ENCODE peak calls at places on chromosomes 4 and X, in five cellular contexts. Q is HCT116, D is neural progenitor cell, K is hepatocyte, P is endothelial cell of umbilical vein. A is an unnamed sample. For H3K27me3, the result is how much of the 10 kb centered on the place peaks cover.

GRCh38 chrX:108426262-108426661 is 12.0 kb downstream of the COL4A6 start:
- DNase-seq in Q (no peak), D (peak), K (no peak), P (no peak), A (no peak)

GRCh38 chrX:129523076-129524055 is at the start of gene SMARCA1:
- DNase-seq in Q (peak), D (peak), K (peak), P (peak), A (peak)

GRCh38 chr4:93053140-93053539 is 749.4 kb downstream of the GRID2 start:
- DNase-seq in Q (no peak), D (no peak), K (no peak), P (no peak), A (no peak)

GRCh38 chr4:80045831-80046230 is 27.2 kb downstream of the ANTXR2 start:
- DNase-seq in Q (no peak), D (no peak), K (no peak), P (peak), A (peak)

GRCh38 chr4:15794905-15795304 is 16.8 kb downstream of the CD38 start:
- DNase-seq in Q (no peak), D (no peak), K (no peak), P (peak), A (peak)

GRCh38 chr4:176193898-176194297 is 1.5 kb downstream of the SPATA4 start:
- DNase-seq in Q (peak), D (no peak), K (no peak), P (peak), A (peak)

GRCh38 chr4:24042094-24042493 is 152.2 kb upstream of the PPARGC1A start:
- DNase-seq in Q (no peak), D (no peak), K (no peak), P (no peak), A (peak)

GRCh38 chr4:7189475-7190277 is 2.7 kb upstream of the SORCS2 start:
- DNase-seq in Q (no peak), D (peak), K (peak), P (no peak), A (no peak)

GRCh38 chrX:112913807-112914206 is 73.2 kb upstream of the AMOT start:
- DNase-seq in Q (no peak), D (no peak), K (no peak), P (no peak), A (peak)

GRCh38 chrX:101078716-101079115 is at the start of gene TMEM35A:
- DNase-seq in Q (no peak), D (peak), K (peak), P (peak), A (peak)

GRCh38 chrX:105307762-105308161 is 87.3 kb upstream of the TEX13A start:
- DNase-seq in Q (no peak), D (no peak), K (no peak), P (no peak), A (no peak)

GRCh38 chrX:120310861-120311631 is at the start of gene TMEM255A:
- DNase-seq in Q (no peak), D (peak), K (peak), P (no peak), A (peak)
- TF ChIP-seq EZH2 in Q (no peak), D (no peak), K (no peak), P (peak), A (peak)

GRCh38 chr4:787561-787981 is 38.4 kb downstream of the CPLX1 start:
- DNase-seq in Q (no peak), D (no peak), K (no peak), P (no peak), A (no peak)

GRCh38 chr4:790466-790820 is 35.5 kb downstream of the CPLX1 start:
- DNase-seq in Q (no peak), D (no peak), K (no peak), P (no peak), A (no peak)

GRCh38 chr4:788006-788635 is 37.8 kb downstream of the CPLX1 start:
- DNase-seq in Q (no peak), D (no peak), K (no peak), P (no peak), A (no peak)

GRCh38 chr4:789571-790465 is 36.1 kb downstream of the CPLX1 start:
- DNase-seq in Q (no peak), D (no peak), K (no peak), P (no peak), A (no peak)

GRCh38 chr4:788636-789297 is 37.2 kb downstream of the CPLX1 start:
- DNase-seq in Q (no peak), D (no peak), K (no peak), P (no peak), A (no peak)
- H3K27me3 ChIP-seq in Q (under half), D (half or more), K (under half), P (under half), A (under half)

GRCh38 chr4:200936-201335 is 76.6 kb downstream of the ZNF718 start:
- DNase-seq in Q (no peak), D (no peak), K (no peak), P (no peak), A (no peak)

GRCh38 chr4:206054-206453 is 81.8 kb downstream of the ZNF718 start:
- DNase-seq in Q (no peak), D (no peak), K (no peak), P (no peak), A (no peak)

GRCh38 chr4:211033-211511 is 86.8 kb downstream of the ZNF718 start:
- DNase-seq in Q (no peak), D (no peak), K (no peak), P (no peak), A (no peak)

GRCh38 chr4:205097-205756 is 80.9 kb downstream of the ZNF718 start:
- DNase-seq in Q (no peak), D (no peak), K (no peak), P (no peak), A (no peak)
- H3K4me3 ChIP-seq in Q (no peak), D (no peak), K (no peak), P (no peak), A (no peak)

DNA sequence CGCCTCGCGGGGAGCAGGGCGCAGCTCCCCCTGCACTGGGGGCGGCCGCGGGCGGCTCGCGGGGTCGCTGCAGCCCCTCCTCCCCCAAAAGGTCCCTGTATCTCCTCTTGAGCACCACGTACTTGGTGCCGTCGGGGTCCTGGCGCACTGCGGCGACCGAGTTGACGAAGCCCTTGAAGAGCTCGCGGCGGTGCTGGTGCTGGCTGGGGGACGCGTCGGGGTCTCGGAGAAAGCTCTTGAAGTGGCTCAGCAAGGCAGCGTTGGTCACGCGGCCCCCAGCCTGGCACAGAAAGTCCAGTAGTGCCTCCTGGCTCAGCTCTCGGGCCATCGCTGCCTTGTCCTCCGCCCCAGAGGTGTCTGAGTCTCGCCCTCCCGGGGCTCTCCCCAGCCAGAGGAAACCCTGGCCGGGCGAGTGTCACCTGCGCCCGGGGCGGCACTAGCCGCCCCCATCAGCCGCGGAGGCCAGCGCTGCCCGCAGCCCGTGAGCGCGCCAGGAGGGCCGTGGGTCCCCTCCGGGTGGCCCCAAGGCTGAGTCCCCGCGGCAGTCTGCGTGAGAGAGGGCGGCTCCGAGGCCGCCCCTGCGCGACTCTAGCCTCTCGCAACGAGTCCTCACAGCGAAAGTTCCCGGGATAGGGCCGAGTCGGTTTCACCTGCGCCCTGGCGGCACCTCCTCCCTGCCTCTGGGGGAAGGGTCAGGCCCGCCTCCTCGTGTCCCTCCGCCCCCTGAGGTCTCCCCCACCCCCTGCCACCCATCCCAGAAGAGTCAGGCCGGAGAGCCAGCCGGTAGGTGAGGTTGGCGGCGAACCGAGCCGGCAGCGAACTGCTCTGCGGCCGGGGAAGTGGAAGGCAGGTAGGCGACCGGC is at the start of gene SOWAHB:
- DNase-seq in Q (peak), D (peak), K (peak), P (peak), A (peak)
- TF ChIP-seq EZH2 in Q (no peak), D (no peak), K (no peak), P (peak), A (peak)

A was measured in GM23248.